ENCODE peak calls at places on chromosomes 7 and 10, in eight cellular contexts. R is A549, W is astrocyte of the spinal cord, O is upper lobe of right lung, B is left ventricle myocardium inferior, T is HFF-Myc, F is fibroblast of pulmonary artery, N is hepatocyte. M is an unnamed sample.

GRCh38 chr10:132434405-132435005 is 37.5 kb downstream of the PWWP2B start:
- DNase-seq in R (peak; percentile 59), W (no peak), O (peak; percentile 86), B (peak; percentile 72), T (no peak), F (no peak), N (no peak), M (no peak)

GRCh38 chr7:55239406-55239805 is 125.7 kb upstream of the LANCL2 start:
- DNase-seq in R (no peak), W (no peak), O (no peak), B (no peak), T (no peak), F (no peak), N (no peak), M (no peak)

GRCh38 chr7:94396044-94396443 is 1.3 kb downstream of the COL1A2 start:
- DNase-seq in R (no peak), W (peak; percentile 79), O (no peak), B (no peak), T (peak; percentile 84), F (peak; percentile 86), N (peak; percentile 30), M (no peak)

GRCh38 chr10:83871486-83872081 is 267.7 kb upstream of the GHITM start:
- DNase-seq in R (peak; percentile 69), W (peak; percentile 46), O (peak; percentile 74), B (peak; percentile 51), T (peak; percentile 36), F (peak; percentile 72), N (peak; percentile 87), M (peak; percentile 21)

GRCh38 chr10:22606164-22606614 is 108.2 kb downstream of the PIP4K2A start:
- DNase-seq in R (no peak), W (peak; percentile 45), O (no peak), B (no peak), T (peak; percentile 37), F (no peak), N (no peak), M (no peak)

GRCh38 chr10:15808204-15808797 is 52.0 kb downstream of the MINDY3 start:
- DNase-seq in R (no peak), W (no peak), O (no peak), B (no peak), T (no peak), F (no peak), N (peak; percentile 10), M (no peak)

GRCh38 chr7:39304683-39305405 is 261.4 kb upstream of the YAE1 start:
- DNase-seq in R (no peak), W (no peak), O (no peak), B (no peak), T (no peak), F (no peak), N (no peak), M (no peak)

GRCh38 chr10:112953075-112953501 is 3.0 kb downstream of the TCF7L2 start:
- DNase-seq in R (no peak), W (peak; percentile 50), O (no peak), B (peak; percentile 33), T (no peak), F (peak; percentile 47), N (peak; percentile 50), M (no peak)

GRCh38 chr7:140225562-140226249 is 48.9 kb upstream of the KDM7A start:
- DNase-seq in R (no peak), W (no peak), O (no peak), B (no peak), T (no peak), F (no peak), N (no peak), M (no peak)

GRCh38 chr7:919924-920341 is 34.5 kb downstream of the ADAP1 start:
- DNase-seq in R (no peak), W (no peak), O (peak; percentile 39), B (peak; percentile 11), T (no peak), F (no peak), N (no peak), M (no peak)

GRCh38 chr10:15150563-15150962 is 17.9 kb downstream of the NMT2 start:
- DNase-seq in R (no peak), W (no peak), O (no peak), B (no peak), T (no peak), F (no peak), N (no peak), M (no peak)

GRCh38 chr7:152354061-152354460 is 81.7 kb downstream of the KMT2C start:
- DNase-seq in R (no peak), W (peak; percentile 49), O (no peak), B (no peak), T (no peak), F (peak; percentile 49), N (no peak), M (peak; percentile 16)

GRCh38 chr10:50152792-50153272 is 85.1 kb downstream of the WASHC2A start:
- DNase-seq in R (no peak), W (no peak), O (peak; percentile 63), B (peak; percentile 15), T (no peak), F (no peak), N (peak; percentile 17), M (no peak)

GRCh38 chr10:69124558-69125121 is 662 bp downstream of the VPS26A start:
- DNase-seq in R (peak; percentile 51), W (peak; percentile 54), O (peak; percentile 68), B (peak; percentile 34), T (peak; percentile 26), F (peak; percentile 67), N (peak; percentile 64), M (peak; percentile 50)

GRCh38 chr10:95837783-95838182 is 70.0 kb upstream of the CC2D2B start:
- DNase-seq in R (no peak), W (no peak), O (peak; percentile 67), B (no peak), T (no peak), F (no peak), N (no peak), M (no peak)

GRCh38 chr10:26997610-26998009 is 102.7 kb downstream of the ANKRD26 start:
- DNase-seq in R (no peak), W (no peak), O (no peak), B (no peak), T (no peak), F (no peak), N (no peak), M (no peak)

GRCh38 chr7:171912-172515 is 20.4 kb upstream of the FAM20C start:
- DNase-seq in R (no peak), W (no peak), O (no peak), B (peak; percentile 6), T (no peak), F (no peak), N (no peak), M (no peak)

GRCh38 chr7:42928754-42929153 is 3.2 kb downstream of the PSMA2 start:
- DNase-seq in R (no peak), W (no peak), O (no peak), B (no peak), T (no peak), F (no peak), N (no peak), M (no peak)

DNA sequence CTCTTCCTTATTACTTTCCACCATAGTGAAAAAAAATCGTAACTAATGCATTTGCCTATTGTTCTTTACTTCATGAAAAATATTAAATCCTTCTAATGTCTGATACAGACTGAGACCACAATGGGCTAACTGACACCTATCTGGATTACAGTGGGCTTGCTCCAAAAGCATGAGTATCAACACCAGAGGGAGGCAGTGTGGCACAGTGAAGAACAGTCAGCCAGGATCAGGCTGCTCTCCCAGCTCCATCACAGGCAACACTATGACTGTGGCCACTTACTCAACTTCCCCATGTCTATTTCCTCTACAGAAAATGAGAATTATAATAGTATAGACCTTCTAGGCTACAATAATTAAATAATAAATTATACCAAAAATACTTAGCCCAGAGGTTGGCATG is 97.2 kb downstream of the SLC25A13 start:
- DNase-seq in R (peak; percentile 14), W (no peak), O (no peak), B (no peak), T (no peak), F (peak; percentile 26), N (no peak), M (no peak)
- TF ChIP-seq CTCF in R (peak; percentile 15), W (peak; percentile 32), O (peak; percentile 15), B (peak; percentile 39), T (peak; percentile 25), F (peak; percentile 29), N (peak; percentile 21), M (no peak)

GRCh38 chr10:61836888-61837747 is 64.4 kb upstream of the ARID5B start:
- DNase-seq in R (peak; percentile 67), W (peak; percentile 93), O (no peak), B (no peak), T (peak; percentile 60), F (peak; percentile 60), N (peak; percentile 51), M (peak; percentile 63)

GRCh38 chr10:61836233-61836887 is 65.1 kb upstream of the ARID5B start:
- DNase-seq in R (no peak), W (peak; percentile 34), O (no peak), B (no peak), T (no peak), F (peak; percentile 20), N (no peak), M (no peak)

GRCh38 chr10:61835069-61835908 is 66.2 kb upstream of the ARID5B start:
- DNase-seq in R (peak; percentile 73), W (peak; percentile 84), O (no peak), B (no peak), T (peak; percentile 70), F (peak; percentile 87), N (peak; percentile 64), M (peak; percentile 81)

GRCh38 chr10:61834519-61834918 is 67.0 kb upstream of the ARID5B start:
- DNase-seq in R (no peak), W (no peak), O (no peak), B (no peak), T (no peak), F (no peak), N (no peak), M (no peak)

DNA sequence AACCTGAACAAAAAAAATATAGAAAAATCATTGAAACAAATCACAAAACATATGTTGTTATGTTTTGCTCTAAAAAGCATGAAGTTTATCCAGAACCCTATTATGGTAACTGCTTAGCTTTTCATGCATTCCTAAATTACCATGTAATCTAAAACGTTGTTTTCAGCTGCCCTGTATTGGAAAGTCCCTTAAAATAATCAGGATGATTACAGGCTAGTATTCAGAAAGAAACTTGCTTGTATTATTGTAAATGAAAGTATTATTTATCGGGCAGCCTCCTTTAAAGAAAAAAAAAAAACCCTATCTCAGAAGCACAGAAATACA is 65.6 kb upstream of the ARID5B start:
- DNase-seq in R (no peak), W (peak; percentile 67), O (no peak), B (no peak), T (no peak), F (peak; percentile 63), N (no peak), M (peak; percentile 53)
- H3K4me3 ChIP-seq in R (no peak overlapping the region), W (no peak overlapping the region), O (no peak overlapping the region), B (no peak overlapping the region), T (no peak overlapping the region), F (peak overlapping the region; percentile 33), N (no peak overlapping the region), M (peak overlapping the region; percentile 21)

DNA sequence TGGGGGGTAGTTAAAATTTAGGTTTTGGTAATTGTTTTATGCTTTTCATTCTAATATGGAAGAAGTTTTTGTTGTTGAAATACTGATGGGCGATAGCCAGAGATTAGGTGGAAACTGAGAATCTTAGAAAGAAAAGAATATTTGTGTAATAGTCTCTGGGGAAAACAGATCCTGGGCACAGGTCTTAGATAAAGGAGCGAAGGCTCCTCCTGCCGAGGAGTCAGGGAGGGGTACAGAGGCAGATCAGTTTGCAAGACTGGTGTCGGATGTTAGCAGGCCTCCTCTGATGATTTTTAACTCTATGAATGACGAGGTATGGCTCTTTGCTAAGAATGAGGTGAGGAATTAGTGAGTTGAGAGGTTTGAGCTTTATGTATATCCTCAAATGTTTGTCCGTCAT is 339.7 kb downstream of the HGF start:
- DNase-seq in R (no peak), W (no peak), O (no peak), B (no peak), T (no peak), F (peak; percentile 59), N (no peak), M (no peak)
- TF ChIP-seq CTCF in R (no peak), W (peak; percentile 30), O (no peak), B (no peak), T (no peak), F (peak; percentile 6), N (no peak), M (no peak)

GRCh38 chr7:99392046-99392445 is 16.4 kb downstream of the PDAP1 start:
- DNase-seq in R (no peak), W (no peak), O (no peak), B (no peak), T (no peak), F (no peak), N (no peak), M (no peak)
- H3K4me3 ChIP-seq in R (no peak overlapping the region), W (no peak overlapping the region), O (peak overlapping the region; percentile 50), B (peak overlapping the region; percentile 75), T (no peak overlapping the region), F (no peak overlapping the region), N (no peak overlapping the region), M (no peak overlapping the region)

M was measured in foreskin fibroblast.